ENCODE peak calls at places on chromosomes 4 and X, in nine cellular contexts. S, D, T, I, X, Q, N, L and C are unnamed samples.

GRCh38 chr4:15586046-15586445 is 69.1 kb downstream of the FBXL5 start:
- DNase-seq in N (no peak), T (no peak), I (no peak), D (no peak), X (no peak), L (no peak), Q (no peak), S (no peak), C (no peak)

GRCh38 chr4:107837298-107837697 is 12.6 kb downstream of the SGMS2 start:
- DNase-seq in D (no peak), S (no peak), N (no peak), I (no peak), Q (no peak), X (no peak), T (no peak), L (no peak), C (no peak)

GRCh38 chr4:133775469-133775868 is 426.1 kb downstream of the PABPC4L start:
- DNase-seq in T (no peak), D (no peak), I (no peak), L (no peak), S (no peak), N (no peak), X (no peak), Q (no peak), C (no peak)

GRCh38 chr4:87007345-87008181 is 72.8 kb downstream of the AFF1 start:
- DNase-seq in I (peak), X (peak), T (peak), Q (peak), S (peak), L (peak), D (peak), N (no peak), C (no peak)

GRCh38 chrX:102835504-102836146 is 101.4 kb upstream of the RAB40AL start:
- DNase-seq in Q (no peak), I (peak), S (no peak), X (peak), L (peak), T (no peak), N (no peak), D (peak), C (peak)

GRCh38 chr4:181008164-181008563 is 1235.0 kb upstream of the TENM3 start:
- DNase-seq in S (no peak), L (no peak), Q (no peak), T (no peak), N (no peak), D (no peak), X (peak), I (no peak), C (no peak)

GRCh38 chrX:132092439-132093065 is 35.3 kb downstream of the FRMD7 start:
- DNase-seq in N (no peak), S (peak), D (peak), Q (no peak), L (peak), X (peak), I (peak), T (peak), C (peak)

GRCh38 chr4:174284181-174284886 is 623 bp downstream of the CEP44 start:
- DNase-seq in L (peak), X (peak), S (no peak), N (no peak), Q (no peak), D (peak), T (no peak), I (peak), C (peak)

GRCh38 chr4:3530051-3530450 is 2.2 kb downstream of the LRPAP1 start:
- DNase-seq in S (no peak), X (no peak), L (no peak), D (no peak), Q (no peak), T (no peak), N (no peak), I (no peak), C (no peak)

GRCh38 chrX:26442340-26442739 is 226.4 kb downstream of the MAGEB5 start:
- DNase-seq in L (peak), I (no peak), D (peak), X (peak), Q (no peak), S (no peak), N (no peak), T (no peak), C (no peak)

GRCh38 chr4:24057915-24058559 is 168.2 kb upstream of the PPARGC1A start:
- DNase-seq in S (no peak), L (no peak), T (no peak), N (no peak), Q (no peak), I (no peak), D (no peak), X (no peak), C (no peak)

GRCh38 chr4:40377462-40378385 is 42.6 kb downstream of the CHRNA9 start:
- DNase-seq in D (no peak), X (no peak), I (peak), N (no peak), T (no peak), Q (no peak), L (peak), S (no peak), C (no peak)

GRCh38 chrX:56572975-56573374 is 9.5 kb downstream of the UBQLN2 start:
- DNase-seq in D (no peak), T (no peak), N (no peak), S (no peak), L (no peak), X (no peak), Q (no peak), I (no peak), C (no peak)

GRCh38 chr4:3071811-3072210 is 2.5 kb downstream of the HTT-AS start:
- DNase-seq in T (no peak), S (no peak), D (no peak), Q (no peak), L (peak), I (peak), N (no peak), X (no peak), C (no peak)

GRCh38 chr4:17981063-17981462 is 40.5 kb downstream of the LCORL start:
- DNase-seq in D (no peak), I (no peak), X (no peak), T (no peak), S (no peak), N (no peak), Q (no peak), L (peak), C (no peak)

GRCh38 chr4:61359301-61359700 is 159.2 kb downstream of the ADGRL3 start:
- DNase-seq in L (no peak), Q (no peak), D (no peak), X (no peak), T (no peak), I (no peak), N (no peak), S (no peak), C (no peak)

GRCh38 chr4:104966349-104967033 is 180.2 kb upstream of the TET2 start:
- DNase-seq in N (no peak), I (no peak), S (no peak), T (no peak), X (no peak), D (no peak), L (peak), Q (no peak), C (no peak)

GRCh38 chrX:112614640-112615039 is 65.1 kb downstream of the LHFPL1 start:
- DNase-seq in N (no peak), X (peak), L (peak), I (no peak), Q (no peak), D (no peak), T (no peak), S (no peak), C (no peak)

GRCh38 chrX:65635824-65636223 is 31.6 kb upstream of the MSN start:
- DNase-seq in N (no peak), D (no peak), L (no peak), T (no peak), X (no peak), I (no peak), Q (no peak), S (no peak), C (no peak)

GRCh38 chr4:138269175-138269574 is 27.0 kb upstream of the SLC7A11 start:
- DNase-seq in D (peak), T (no peak), X (no peak), Q (no peak), I (no peak), L (peak), N (no peak), S (no peak), C (no peak)

GRCh38 chrX:32673193-32673592 is 538.2 kb downstream of the DMD start:
- DNase-seq in I (no peak), N (no peak), L (peak), D (peak), X (peak), Q (no peak), T (no peak), S (no peak), C (no peak)

GRCh38 chr4:88802585-88803285 is 105.1 kb upstream of the NAP1L5 start:
- DNase-seq in T (no peak), I (peak), N (no peak), D (no peak), S (no peak), L (peak), Q (no peak), X (no peak), C (no peak)

GRCh38 chrX:39875834-39876625 is 221.7 kb downstream of the BCOR start:
- DNase-seq in L (no peak), N (no peak), D (no peak), Q (no peak), I (no peak), X (no peak), S (no peak), T (no peak), C (no peak)

GRCh38 chr4:15239866-15240265 is 188.0 kb upstream of the C1QTNF7 start:
- DNase-seq in I (no peak), S (no peak), N (no peak), L (peak), Q (no peak), T (no peak), D (no peak), X (no peak), C (no peak)

GRCh38 chr4:146791439-146791838 is 152.7 kb downstream of the POU4F2 start:
- DNase-seq in N (no peak), T (no peak), L (no peak), S (no peak), X (no peak), I (no peak), D (no peak), Q (no peak), C (no peak)

GRCh38 chr4:8649631-8650261 is 57.2 kb downstream of the CPZ start:
- DNase-seq in N (no peak), Q (no peak), L (no peak), I (no peak), T (no peak), S (peak), D (no peak), X (no peak), C (no peak)

GRCh38 chr4:121326580-121326979 is 54.2 kb downstream of the QRFPR start:
- DNase-seq in T (no peak), L (no peak), I (no peak), N (no peak), Q (no peak), D (no peak), X (no peak), S (no peak), C (no peak)

GRCh38 chr4:88600129-88600849 is 8.0 kb downstream of the HERC3 start:
- DNase-seq in T (no peak), Q (no peak), D (peak), N (no peak), S (no peak), L (peak), X (no peak), I (peak), C (no peak)

GRCh38 chr4:18578307-18578706 is 556.8 kb upstream of the LCORL start:
- DNase-seq in S (no peak), T (no peak), X (no peak), L (no peak), I (no peak), D (no peak), N (no peak), Q (no peak), C (no peak)

GRCh38 chrX:40085086-40085551 is 12.6 kb downstream of the BCOR start:
- DNase-seq in X (no peak), L (peak), N (no peak), Q (no peak), I (peak), D (peak), T (no peak), S (no peak), C (no peak)

GRCh38 chr4:1198070-1198844 is 25.9 kb upstream of the SPON2 start:
- DNase-seq in I (peak), L (peak), T (no peak), Q (no peak), X (peak), D (no peak), N (no peak), S (no peak), C (no peak)

GRCh38 chr4:168475745-168476144 is 4.5 kb downstream of the DDX60L start:
- DNase-seq in N (no peak), Q (no peak), T (no peak), S (no peak), D (no peak), L (peak), I (no peak), X (peak), C (peak)